ENCODE peak calls at places on chromosomes 7 and 10, in four cellular contexts. One of them, this sample, is unnamed. For H3K9me1, the result is how much of the 10 kb centered on the place peaks cover.

GRCh38 chr10:114811769-114812353 is 9.7 kb upstream of the FHIP2A start:
- DNase-seq in IMR-90: no peak
- DNase-seq in endothelial cell of umbilical vein: no peak
- DNase-seq in K562: no peak
- DNase-seq in this sample: no peak

GRCh38 chr10:95229724-95230627 is 35.9 kb downstream of the ACSM6 start:
- DNase-seq in IMR-90: peak
- DNase-seq in endothelial cell of umbilical vein: peak
- DNase-seq in K562: no peak
- DNase-seq in this sample: peak

GRCh38 chr7:128318696-128319095 is 25.0 kb downstream of the RBM28 start:
- DNase-seq in IMR-90: no peak
- DNase-seq in endothelial cell of umbilical vein: peak
- DNase-seq in K562: no peak
- DNase-seq in this sample: no peak

GRCh38 chr7:34622182-34622581 is 35.8 kb upstream of the NPSR1 start:
- DNase-seq in IMR-90: no peak
- DNase-seq in endothelial cell of umbilical vein: no peak
- DNase-seq in K562: no peak
- DNase-seq in this sample: no peak

GRCh38 chr7:143287321-143287934 is 723 bp upstream of the CASP2 start:
- DNase-seq in IMR-90: no peak
- DNase-seq in endothelial cell of umbilical vein: no peak
- DNase-seq in K562: no peak
- DNase-seq in this sample: no peak

GRCh38 chr10:19532411-19532810 is 283.8 kb upstream of the PLXDC2 start:
- DNase-seq in IMR-90: no peak
- DNase-seq in endothelial cell of umbilical vein: no peak
- DNase-seq in K562: no peak
- DNase-seq in this sample: no peak

GRCh38 chr10:67277402-67277801 is 351.6 kb downstream of the LRRTM3 start:
- DNase-seq in IMR-90: no peak
- DNase-seq in endothelial cell of umbilical vein: no peak
- DNase-seq in K562: no peak
- DNase-seq in this sample: no peak

GRCh38 chr7:47343056-47343455 is 238.9 kb downstream of the TNS3 start:
- DNase-seq in IMR-90: no peak
- DNase-seq in endothelial cell of umbilical vein: no peak
- DNase-seq in K562: no peak
- DNase-seq in this sample: no peak

GRCh38 chr7:52715701-52716100 is 319.7 kb upstream of the POM121L12 start:
- DNase-seq in IMR-90: no peak
- DNase-seq in endothelial cell of umbilical vein: no peak
- DNase-seq in K562: no peak
- DNase-seq in this sample: no peak

GRCh38 chr10:71743099-71743838 is 23.7 kb upstream of the C10orf105 start:
- DNase-seq in IMR-90: no peak
- DNase-seq in endothelial cell of umbilical vein: no peak
- DNase-seq in K562: no peak
- DNase-seq in this sample: no peak

GRCh38 chr7:22601812-22602568 is 102.0 kb upstream of the STEAP1B start:
- DNase-seq in IMR-90: peak
- DNase-seq in endothelial cell of umbilical vein: peak
- DNase-seq in K562: no peak
- DNase-seq in this sample: no peak

GRCh38 chr10:63666836-63667383 is 145.7 kb downstream of the REEP3 start:
- DNase-seq in IMR-90: peak
- DNase-seq in endothelial cell of umbilical vein: peak
- DNase-seq in K562: no peak
- DNase-seq in this sample: no peak

GRCh38 chr7:29335188-29336083 is 140.9 kb downstream of the CHN2 start:
- DNase-seq in IMR-90: no peak
- DNase-seq in endothelial cell of umbilical vein: no peak
- DNase-seq in K562: no peak
- DNase-seq in this sample: no peak

GRCh38 chr10:82826132-82826531 is 951.1 kb downstream of the NRG3 start:
- DNase-seq in IMR-90: no peak
- DNase-seq in endothelial cell of umbilical vein: no peak
- DNase-seq in K562: no peak
- DNase-seq in this sample: peak

GRCh38 chr7:30074422-30075030 is 46.3 kb downstream of the PLEKHA8 start:
- DNase-seq in IMR-90: peak
- DNase-seq in endothelial cell of umbilical vein: peak
- DNase-seq in K562: peak
- DNase-seq in this sample: no peak

GRCh38 chr10:36538945-36539586 is 586.3 kb upstream of the ANKRD30A start:
- DNase-seq in IMR-90: peak
- DNase-seq in endothelial cell of umbilical vein: peak
- DNase-seq in K562: no peak
- DNase-seq in this sample: peak

GRCh38 chr10:116853287-116853686 is 4.0 kb downstream of the ENO4 start:
- DNase-seq in IMR-90: no peak
- DNase-seq in endothelial cell of umbilical vein: no peak
- DNase-seq in K562: no peak
- DNase-seq in this sample: no peak

GRCh38 chr7:15821484-15822122 is 135.1 kb upstream of the MEOX2 start:
- DNase-seq in IMR-90: no peak
- DNase-seq in endothelial cell of umbilical vein: no peak
- DNase-seq in K562: no peak
- DNase-seq in this sample: no peak

GRCh38 chr7:133886081-133886480 is 241.1 kb upstream of the LRGUK start:
- DNase-seq in IMR-90: no peak
- DNase-seq in endothelial cell of umbilical vein: no peak
- DNase-seq in K562: no peak
- DNase-seq in this sample: no peak

DNA sequence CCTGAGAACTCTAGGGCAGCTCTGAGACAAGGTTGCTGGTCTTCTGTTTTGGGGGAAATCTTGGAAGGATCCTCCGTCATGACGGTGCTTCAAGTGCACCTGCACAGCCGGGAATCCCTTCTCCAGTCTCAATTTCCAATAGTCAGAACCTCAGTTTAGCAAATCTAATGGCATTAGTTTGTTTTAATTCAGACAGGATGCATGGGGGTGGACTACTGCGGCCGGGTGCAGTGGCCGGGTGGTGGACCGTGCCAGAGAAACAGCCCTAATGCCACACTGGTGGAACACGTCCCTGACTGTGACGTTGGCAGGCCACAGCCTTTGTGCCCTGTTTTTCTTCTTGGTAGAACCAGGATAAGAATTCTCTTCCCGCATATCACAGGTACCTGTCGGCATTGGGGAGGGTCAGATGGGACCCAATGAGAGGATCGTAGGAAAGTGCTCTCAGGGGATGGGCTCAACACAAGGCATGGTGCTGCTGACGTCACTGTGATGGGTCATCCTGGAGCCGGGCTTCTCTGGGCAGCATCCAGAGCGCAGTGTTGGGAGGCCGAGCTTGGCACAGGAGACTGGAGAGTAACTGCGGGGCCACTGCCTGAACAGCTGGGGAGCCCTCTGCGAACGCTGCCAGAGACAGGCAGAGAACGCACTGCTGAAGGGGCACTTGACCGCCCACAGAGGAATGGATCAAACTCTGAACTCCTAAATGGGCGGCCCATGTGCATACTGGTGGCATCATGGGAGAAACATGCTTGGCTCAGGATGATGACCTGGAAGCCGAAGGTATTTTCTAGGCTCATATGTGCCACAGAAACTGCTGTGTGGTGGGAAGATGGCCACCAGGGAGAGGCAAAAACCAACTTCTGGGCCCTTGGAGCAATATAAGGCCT is 313.8 kb upstream of the SHH start:
- DNase-seq in IMR-90: no peak
- DNase-seq in endothelial cell of umbilical vein: no peak
- DNase-seq in K562: no peak
- DNase-seq in this sample: no peak
- H3K9me1 ChIP-seq in IMR-90: under half
- H3K9me1 ChIP-seq in endothelial cell of umbilical vein: under half
- H3K9me1 ChIP-seq in K562: under half
- H3K9me1 ChIP-seq in this sample: under half

GRCh38 chr10:101062231-101063161 is 707 bp downstream of the KAZALD1 start:
- DNase-seq in IMR-90: peak
- DNase-seq in endothelial cell of umbilical vein: peak
- DNase-seq in K562: peak
- DNase-seq in this sample: no peak
- H2AFZ ChIP-seq in IMR-90: peak
- H2AFZ ChIP-seq in endothelial cell of umbilical vein: peak
- H2AFZ ChIP-seq in K562: peak
- H2AFZ ChIP-seq in this sample: no peak

GRCh38 chr10:104582604-104582951 is 58.5 kb upstream of the SORCS3 start:
- DNase-seq in IMR-90: no peak
- DNase-seq in endothelial cell of umbilical vein: no peak
- DNase-seq in K562: no peak
- DNase-seq in this sample: peak
- H3K9me1 ChIP-seq in IMR-90: under half
- H3K9me1 ChIP-seq in endothelial cell of umbilical vein: under half
- H3K9me1 ChIP-seq in K562: under half
- H3K9me1 ChIP-seq in this sample: under half

GRCh38 chr10:88032566-88032965 is 169.1 kb downstream of the PTEN start:
- DNase-seq in IMR-90: peak
- DNase-seq in endothelial cell of umbilical vein: no peak
- DNase-seq in K562: no peak
- DNase-seq in this sample: no peak
- H2AFZ ChIP-seq in IMR-90: no peak
- H2AFZ ChIP-seq in endothelial cell of umbilical vein: no peak
- H2AFZ ChIP-seq in K562: no peak
- H2AFZ ChIP-seq in this sample: no peak